ENCODE peak calls at places on chromosomes 16 and 17, in six cellular contexts. F, W, U, P, E and G are unnamed samples.

GRCh38 chr17:6706499-6706898 is 6.7 kb downstream of the SLC13A5 start:
- DNase-seq in U (no peak), W (no peak), P (no peak), E (no peak), F (no peak), G (no peak)

GRCh38 chr16:2761886-2762583 is 9.6 kb downstream of the SRRM2 start:
- DNase-seq in U (no peak), P (no peak), F (no peak), E (no peak), W (no peak), G (no peak)

GRCh38 chr17:55598495-55598894 is 87.2 kb upstream of the SMIM36 start:
- DNase-seq in F (no peak), E (no peak), P (no peak), U (no peak), W (no peak), G (no peak)

GRCh38 chr16:4315185-4316102 is at the start of gene GLIS2:
- DNase-seq in P (no peak), U (peak; percentile 84), E (peak; percentile 57), F (peak; percentile 66), W (peak; percentile 77), G (peak; percentile 78)

GRCh38 chr17:20105539-20106291 is 96.6 kb downstream of the SPECC1 start:
- DNase-seq in E (no peak), W (no peak), F (no peak), P (no peak), U (no peak), G (no peak)

GRCh38 chr17:43834106-43834505 is 1.2 kb upstream of the MPP3 start:
- DNase-seq in U (no peak), E (peak; percentile 22), F (no peak), W (peak; percentile 70), P (peak; percentile 67), G (peak; percentile 54)

GRCh38 chr16:11964761-11965539 is at the start of gene TNFRSF17:
- DNase-seq in W (no peak), P (no peak), F (no peak), U (no peak), E (no peak), G (peak; percentile 41)

GRCh38 chr16:75385507-75386152 is 47.7 kb downstream of the CFDP1 start:
- DNase-seq in E (peak; percentile 73), U (no peak), F (no peak), P (peak; percentile 57), W (peak; percentile 95), G (peak; percentile 80)

GRCh38 chr17:21167303-21167702 is 40.5 kb downstream of the DHRS7B start:
- DNase-seq in E (no peak), U (no peak), W (peak; percentile 58), F (no peak), P (no peak), G (no peak)

GRCh38 chr16:15897834-15898254 is 9.4 kb upstream of the CEP20 start:
- DNase-seq in F (no peak), W (peak; percentile 29), U (no peak), P (no peak), E (peak; percentile 38), G (no peak)

GRCh38 chr17:73103661-73104335 is 11.3 kb upstream of the SLC39A11 start:
- DNase-seq in W (no peak), F (no peak), U (no peak), P (no peak), E (no peak), G (no peak)

GRCh38 chr16:73232555-73233422 is 184.9 kb upstream of the ZFHX3 start:
- DNase-seq in U (peak; percentile 16), E (peak; percentile 7), F (no peak), W (peak; percentile 91), P (no peak), G (peak; percentile 62)

GRCh38 chr16:80751167-80751566 is 53.2 kb downstream of the CDYL2 start:
- DNase-seq in W (peak; percentile 75), F (no peak), U (no peak), E (peak; percentile 33), P (no peak), G (peak; percentile 71)

GRCh38 chr16:79598341-79599181 is 2.0 kb downstream of the MAF start:
- DNase-seq in P (peak; percentile 56), W (no peak), U (peak; percentile 62), E (no peak), F (peak; percentile 48), G (no peak)
- TF ChIP-seq CTCF in P (peak; percentile 23), W (no peak), U (peak; percentile 51), E (no peak), F (peak; percentile 49), G (no peak)

DNA sequence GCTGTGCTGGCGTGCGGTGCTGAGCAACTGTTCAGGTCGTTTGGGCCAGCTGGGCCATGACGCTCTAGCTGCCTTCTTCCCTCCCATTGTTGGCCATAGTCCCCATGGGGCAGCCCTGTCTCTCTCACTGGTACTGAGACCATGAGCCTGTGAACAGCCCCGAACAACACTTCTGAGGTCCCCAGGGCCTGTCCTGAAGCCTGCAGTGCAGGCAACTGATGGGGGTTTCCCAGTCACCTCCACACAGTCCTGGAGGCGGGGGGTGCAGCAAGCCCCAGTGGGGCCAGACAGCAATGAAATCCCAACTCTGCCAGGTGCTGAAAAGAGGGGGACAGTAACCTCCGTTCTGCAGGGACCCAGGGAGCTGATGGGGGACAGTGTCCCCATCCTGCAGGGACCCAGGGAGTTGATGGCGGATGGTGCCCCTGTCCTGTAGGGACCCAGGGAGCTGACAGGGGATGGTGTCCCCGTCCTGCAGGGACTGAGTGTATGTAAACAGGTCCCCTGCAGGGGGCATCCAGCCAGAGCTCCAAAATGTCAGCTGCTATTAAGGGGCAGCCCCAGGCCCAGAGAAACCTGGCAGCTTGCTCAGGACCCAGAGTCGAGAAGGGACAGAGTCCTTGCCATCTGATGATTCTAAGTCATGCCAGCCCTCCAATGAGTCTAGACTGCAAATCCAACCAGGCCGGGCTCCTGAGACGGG is 30.4 kb downstream of the ENGASE start:
- DNase-seq in P (no peak), U (no peak), W (no peak), F (no peak), E (no peak), G (no peak)
- TF ChIP-seq CTCF in P (no peak), U (no peak), W (no peak), F (no peak), E (peak; percentile 24), G (no peak)

DNA sequence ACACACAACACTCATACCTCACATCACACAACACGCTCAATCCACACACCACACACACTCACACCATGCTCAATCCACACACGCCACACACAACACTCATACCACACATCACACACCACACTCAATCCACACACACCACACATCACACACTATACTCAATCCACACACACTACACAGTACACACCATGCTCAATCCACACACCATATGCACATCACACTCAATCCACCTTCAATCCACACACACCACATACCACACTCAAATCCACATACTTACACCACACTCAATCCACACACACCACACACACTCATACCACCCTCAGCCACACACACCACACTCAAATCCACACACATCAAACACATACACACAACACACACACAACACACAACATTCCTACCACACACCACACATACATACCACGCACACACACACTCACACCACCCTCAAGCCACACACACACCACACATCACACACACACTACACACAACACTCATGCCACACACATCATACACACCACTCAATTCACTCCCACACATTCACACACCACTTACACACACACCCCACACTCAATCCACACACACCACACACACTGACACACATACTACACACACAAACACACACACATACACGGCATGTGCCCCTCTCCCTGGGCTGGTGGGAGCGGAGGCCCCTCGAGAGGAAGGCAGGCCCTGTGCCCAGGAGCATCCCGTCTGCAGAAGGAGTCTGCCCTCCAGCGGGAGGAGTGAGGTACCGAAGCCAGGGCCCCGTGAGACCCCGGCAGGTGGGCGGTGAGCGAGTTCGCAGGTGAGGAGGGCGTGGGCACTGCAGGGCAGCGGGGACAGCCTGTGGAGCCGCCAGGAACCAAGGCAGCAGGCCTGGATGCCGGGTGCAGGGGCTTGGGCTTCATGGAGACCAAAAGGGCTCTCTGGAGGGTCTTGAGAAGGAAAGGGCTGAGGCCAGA is 33.1 kb upstream of the RPTOR start:
- DNase-seq in F (no peak), P (no peak), W (no peak), U (no peak), E (no peak), G (no peak)
- TF ChIP-seq CTCF in F (no peak), P (no peak), W (no peak), U (no peak), E (no peak), G (no peak)

DNA sequence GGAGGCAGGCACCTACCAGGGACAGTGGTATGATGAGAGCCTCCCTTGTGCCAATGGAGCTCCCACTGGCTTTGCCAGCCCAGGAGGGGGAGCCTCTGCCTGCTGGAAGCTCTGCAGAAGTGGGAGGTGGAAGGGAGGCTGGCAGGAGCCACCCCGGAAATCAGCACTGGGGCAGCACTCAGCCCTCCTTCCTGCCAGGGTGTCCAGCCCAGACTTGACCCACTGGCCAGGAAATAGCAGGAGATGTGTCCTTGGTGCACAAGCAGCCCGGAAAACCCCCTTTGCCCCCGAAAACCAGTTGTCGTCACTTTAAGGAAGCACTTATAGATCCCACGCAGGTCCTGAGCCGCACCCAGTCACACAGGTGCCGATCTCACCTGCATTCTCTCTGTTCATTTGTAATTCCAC is 49.3 kb upstream of the CACNG4 start:
- DNase-seq in F (no peak), W (no peak), U (no peak), P (no peak), E (peak; percentile 86), G (no peak)
- TF ChIP-seq CTCF in F (no peak), W (peak; percentile 2), U (peak; percentile 42), P (no peak), E (peak; percentile 88), G (peak; percentile 19)

DNA sequence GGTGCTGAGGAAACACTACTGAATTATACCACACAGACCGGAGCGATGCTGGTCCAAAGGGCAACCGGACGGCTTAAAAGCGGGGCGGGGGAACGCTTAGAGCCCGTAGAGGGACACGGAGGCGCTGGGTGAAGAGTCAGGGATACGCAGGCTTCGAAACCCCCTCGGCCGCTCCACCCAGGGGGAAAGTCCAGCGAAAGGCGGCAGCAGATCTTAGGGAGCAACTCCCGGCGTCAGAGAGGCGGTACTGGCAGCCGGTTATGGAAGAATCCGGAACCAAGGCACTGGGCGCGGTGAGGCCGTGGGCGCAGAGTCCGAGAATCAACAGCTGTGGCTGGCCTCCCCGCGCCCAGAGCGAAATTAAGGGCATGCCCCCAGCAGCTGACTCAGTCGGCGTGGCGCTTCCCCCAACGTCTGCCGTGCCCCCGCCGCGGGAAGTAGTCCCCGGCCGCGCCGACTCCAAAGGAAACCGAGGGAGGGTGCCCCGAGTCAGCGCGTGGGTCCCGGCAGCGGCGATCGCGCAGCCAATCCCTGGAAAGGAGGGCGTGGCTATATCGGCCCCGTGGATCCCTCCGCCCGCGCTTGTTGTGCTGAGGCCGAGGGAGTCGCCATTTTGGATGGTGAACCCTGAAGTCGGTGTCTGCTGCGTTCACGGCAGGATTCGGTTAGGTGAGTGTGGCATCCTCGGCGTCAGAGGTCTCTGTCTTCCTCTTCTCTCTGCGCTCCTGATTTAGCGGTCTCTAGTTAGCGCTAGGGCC is at the start of gene IST1:
- DNase-seq in W (peak; percentile 99), E (peak; percentile 92), U (peak; percentile 99), P (peak; percentile 96), F (peak; percentile 96), G (peak; percentile 99)
- TF ChIP-seq CTCF in W (no peak), E (no peak), U (no peak), P (peak; percentile 30), F (no peak), G (no peak)